ENCODE peak calls at places on chromosomes 12 and 14, in six cellular contexts. One of them, this sample, is unnamed.

GRCh38 chr14:63467440-63468072 is 75.6 kb downstream of the PPP2R5E start:
- DNase-seq in HepG2: no peak
- DNase-seq in H1: no peak
- DNase-seq in GM23338: no peak
- DNase-seq in GM12878: no peak
- DNase-seq in K562: no peak
- DNase-seq in this sample: no peak

GRCh38 chr12:53053223-53054111 is 3.6 kb downstream of the TNS2 start:
- DNase-seq in HepG2: peak; percentile 77
- DNase-seq in H1: peak; percentile 91
- DNase-seq in GM23338: peak; percentile 94
- DNase-seq in GM12878: no peak
- DNase-seq in K562: no peak
- DNase-seq in this sample: peak; percentile 91

GRCh38 chr12:14931791-14932560 is 6.4 kb downstream of the ERP27 start:
- DNase-seq in HepG2: no peak
- DNase-seq in H1: no peak
- DNase-seq in GM23338: no peak
- DNase-seq in GM12878: no peak
- DNase-seq in K562: no peak
- DNase-seq in this sample: no peak

GRCh38 chr12:79850610-79851299 is 84.1 kb downstream of the PPP1R12A start:
- DNase-seq in HepG2: no peak
- DNase-seq in H1: no peak
- DNase-seq in GM23338: no peak
- DNase-seq in GM12878: no peak
- DNase-seq in K562: no peak
- DNase-seq in this sample: no peak

GRCh38 chr12:56188786-56189335 is 422 bp downstream of the SMARCC2 start:
- DNase-seq in HepG2: no peak
- DNase-seq in H1: peak; percentile 73
- DNase-seq in GM23338: peak; percentile 79
- DNase-seq in GM12878: no peak
- DNase-seq in K562: peak; percentile 61
- DNase-seq in this sample: peak; percentile 74

GRCh38 chr12:106226884-106227640 is 20.8 kb downstream of the CKAP4 start:
- DNase-seq in HepG2: peak; percentile 55
- DNase-seq in H1: no peak
- DNase-seq in GM23338: peak; percentile 81
- DNase-seq in GM12878: no peak
- DNase-seq in K562: peak; percentile 68
- DNase-seq in this sample: no peak

GRCh38 chr12:12217018-12217359 is 49.9 kb downstream of the LRP6 start:
- DNase-seq in HepG2: no peak
- DNase-seq in H1: no peak
- DNase-seq in GM23338: no peak
- DNase-seq in GM12878: no peak
- DNase-seq in K562: no peak
- DNase-seq in this sample: no peak

GRCh38 chr12:88251798-88252197 is 109.7 kb downstream of the TMTC3 start:
- DNase-seq in HepG2: no peak
- DNase-seq in H1: no peak
- DNase-seq in GM23338: no peak
- DNase-seq in GM12878: no peak
- DNase-seq in K562: no peak
- DNase-seq in this sample: no peak

GRCh38 chr12:104599985-104600712 is 143.4 kb downstream of the CHST11 start:
- DNase-seq in HepG2: no peak
- DNase-seq in H1: no peak
- DNase-seq in GM23338: no peak
- DNase-seq in GM12878: peak; percentile 46
- DNase-seq in K562: peak; percentile 62
- DNase-seq in this sample: no peak

GRCh38 chr12:25859976-25860375 is 98.5 kb upstream of the RASSF8 start:
- DNase-seq in HepG2: no peak
- DNase-seq in H1: no peak
- DNase-seq in GM23338: no peak
- DNase-seq in GM12878: no peak
- DNase-seq in K562: no peak
- DNase-seq in this sample: no peak

GRCh38 chr14:45156067-45156466 is 20.3 kb downstream of the FANCM start:
- DNase-seq in HepG2: no peak
- DNase-seq in H1: no peak
- DNase-seq in GM23338: no peak
- DNase-seq in GM12878: no peak
- DNase-seq in K562: no peak
- DNase-seq in this sample: no peak

GRCh38 chr12:32921397-32921796 is 24.8 kb upstream of the PKP2 start:
- DNase-seq in HepG2: no peak
- DNase-seq in H1: no peak
- DNase-seq in GM23338: no peak
- DNase-seq in GM12878: no peak
- DNase-seq in K562: no peak
- DNase-seq in this sample: no peak

GRCh38 chr12:95974358-95974757 is 21.8 kb downstream of the HAL start:
- DNase-seq in HepG2: peak; percentile 86
- DNase-seq in H1: no peak
- DNase-seq in GM23338: no peak
- DNase-seq in GM12878: no peak
- DNase-seq in K562: no peak
- DNase-seq in this sample: no peak

GRCh38 chr14:96265387-96265786 is 9.4 kb downstream of the BDKRB1 start:
- DNase-seq in HepG2: no peak
- DNase-seq in H1: no peak
- DNase-seq in GM23338: no peak
- DNase-seq in GM12878: no peak
- DNase-seq in K562: no peak
- DNase-seq in this sample: no peak

GRCh38 chr12:54605138-54605970 is 16.9 kb upstream of the PPP1R1A start:
- DNase-seq in HepG2: no peak
- DNase-seq in H1: no peak
- DNase-seq in GM23338: no peak
- DNase-seq in GM12878: no peak
- DNase-seq in K562: no peak
- DNase-seq in this sample: no peak

GRCh38 chr12:5956987-5957386 is 11.9 kb upstream of the ANO2 start:
- DNase-seq in HepG2: no peak
- DNase-seq in H1: no peak
- DNase-seq in GM23338: no peak
- DNase-seq in GM12878: no peak
- DNase-seq in K562: no peak
- DNase-seq in this sample: no peak

GRCh38 chr12:54054442-54055332 is 1.1 kb downstream of the HOXC4 start:
- DNase-seq in HepG2: no peak
- DNase-seq in H1: no peak
- DNase-seq in GM23338: no peak
- DNase-seq in GM12878: no peak
- DNase-seq in K562: no peak
- DNase-seq in this sample: no peak

GRCh38 chr14:95480887-95481226 is 35.6 kb downstream of the SYNE3 start:
- DNase-seq in HepG2: no peak
- DNase-seq in H1: no peak
- DNase-seq in GM23338: peak; percentile 35
- DNase-seq in GM12878: no peak
- DNase-seq in K562: no peak
- DNase-seq in this sample: no peak

GRCh38 chr12:79975143-79975542 is 40.2 kb upstream of the PPP1R12A start:
- DNase-seq in HepG2: no peak
- DNase-seq in H1: no peak
- DNase-seq in GM23338: no peak
- DNase-seq in GM12878: no peak
- DNase-seq in K562: no peak
- DNase-seq in this sample: no peak

GRCh38 chr12:1205512-1206060 is 214.6 kb downstream of the ERC1 start:
- DNase-seq in HepG2: no peak
- DNase-seq in H1: no peak
- DNase-seq in GM23338: no peak
- DNase-seq in GM12878: no peak
- DNase-seq in K562: no peak
- DNase-seq in this sample: no peak

GRCh38 chr12:131711551-131712205 is 788 bp downstream of the SFSWAP start:
- DNase-seq in HepG2: no peak
- DNase-seq in H1: no peak
- DNase-seq in GM23338: peak; percentile 17
- DNase-seq in GM12878: no peak
- DNase-seq in K562: no peak
- DNase-seq in this sample: no peak

GRCh38 chr12:99596762-99597161 is 50.8 kb upstream of the GARIN6 start:
- DNase-seq in HepG2: no peak
- DNase-seq in H1: no peak
- DNase-seq in GM23338: no peak
- DNase-seq in GM12878: no peak
- DNase-seq in K562: no peak
- DNase-seq in this sample: no peak

GRCh38 chr12:99598785-99599184 is 48.8 kb upstream of the GARIN6 start:
- DNase-seq in HepG2: no peak
- DNase-seq in H1: no peak
- DNase-seq in GM23338: no peak
- DNase-seq in GM12878: no peak
- DNase-seq in K562: no peak
- DNase-seq in this sample: no peak

DNA sequence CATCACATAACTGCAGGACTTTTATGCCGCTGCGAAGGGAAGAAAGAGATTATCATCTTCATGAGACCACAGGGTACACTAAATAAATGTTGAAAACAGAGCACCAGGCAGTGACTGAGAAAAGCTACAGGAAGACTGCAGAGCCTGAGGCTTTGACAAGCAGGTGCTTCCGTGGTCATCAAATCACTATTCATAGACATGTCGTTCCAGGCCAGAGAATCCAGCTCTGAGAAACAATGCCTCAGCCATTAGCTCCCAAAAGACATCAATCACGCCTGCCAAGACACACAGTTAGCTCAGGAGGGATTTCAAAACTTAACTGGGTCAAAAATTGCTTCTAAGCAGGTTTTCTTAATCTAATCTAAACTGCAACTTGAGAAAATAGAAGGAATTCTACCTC is 47.2 kb upstream of the GARIN6 start:
- DNase-seq in HepG2: no peak
- DNase-seq in H1: no peak
- DNase-seq in GM23338: no peak
- DNase-seq in GM12878: peak; percentile 37
- DNase-seq in K562: no peak
- DNase-seq in this sample: no peak
- TF ChIP-seq CREB1 in HepG2: no peak
- TF ChIP-seq CREB1 in H1: no peak
- TF ChIP-seq CREB1 in GM23338: no peak
- TF ChIP-seq CREB1 in GM12878: no peak
- TF ChIP-seq CREB1 in K562: no peak
- TF ChIP-seq CREB1 in this sample: no peak

DNA sequence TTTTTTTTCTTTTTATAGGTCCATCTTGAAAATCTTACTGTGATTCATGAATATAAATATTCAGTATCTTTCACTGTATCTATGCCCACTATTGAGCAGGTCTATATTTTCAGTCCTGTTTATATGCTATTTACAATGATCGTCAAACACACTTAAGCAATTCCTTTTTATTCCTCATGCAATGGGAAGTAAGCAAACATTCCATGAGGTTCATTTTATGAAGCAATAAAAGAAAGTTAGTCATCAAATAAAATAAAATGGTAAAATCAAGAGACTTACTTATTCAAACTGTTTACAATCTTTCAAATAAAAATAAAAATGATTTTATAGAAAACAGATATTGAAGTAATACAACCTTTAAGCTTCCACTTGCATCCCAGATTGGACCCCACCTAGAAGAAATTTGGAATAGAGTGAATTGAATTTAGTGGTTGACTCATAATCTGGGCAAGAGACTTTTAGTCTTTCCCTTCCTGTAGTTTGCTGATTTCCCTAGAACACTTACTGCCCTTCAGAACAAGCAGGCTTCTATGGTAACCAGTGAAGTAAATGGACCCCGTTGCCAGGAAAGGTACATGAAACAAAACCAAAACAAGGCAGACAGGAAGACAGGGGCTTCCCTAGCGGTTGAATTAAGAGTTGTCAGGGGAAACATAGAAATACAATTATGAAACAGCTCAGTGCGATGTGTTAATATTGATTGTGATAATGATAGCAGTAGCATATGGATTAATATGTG is 241.0 kb upstream of the ATP2B1 start:
- DNase-seq in HepG2: peak; percentile 9
- DNase-seq in H1: no peak
- DNase-seq in GM23338: peak; percentile 34
- DNase-seq in GM12878: peak; percentile 83
- DNase-seq in K562: no peak
- DNase-seq in this sample: no peak
- TF ChIP-seq CREB1 in HepG2: no peak
- TF ChIP-seq CREB1 in H1: no peak
- TF ChIP-seq CREB1 in GM23338: no peak
- TF ChIP-seq CREB1 in GM12878: no peak
- TF ChIP-seq CREB1 in K562: no peak
- TF ChIP-seq CREB1 in this sample: no peak

GRCh38 chr12:2833327-2833726 is 1.5 kb downstream of the NRIP2 start:
- DNase-seq in HepG2: no peak
- DNase-seq in H1: no peak
- DNase-seq in GM23338: no peak
- DNase-seq in GM12878: no peak
- DNase-seq in K562: no peak
- DNase-seq in this sample: no peak
- TF ChIP-seq CREB1 in HepG2: no peak
- TF ChIP-seq CREB1 in H1: no peak
- TF ChIP-seq CREB1 in GM23338: no peak
- TF ChIP-seq CREB1 in GM12878: no peak
- TF ChIP-seq CREB1 in K562: no peak
- TF ChIP-seq CREB1 in this sample: no peak

GRCh38 chr12:114478891-114479290 is 72.9 kb upstream of the TBX5 start:
- DNase-seq in HepG2: no peak
- DNase-seq in H1: no peak
- DNase-seq in GM23338: peak; percentile 8
- DNase-seq in GM12878: no peak
- DNase-seq in K562: no peak
- DNase-seq in this sample: no peak

GRCh38 chr12:114476159-114476558 is 70.2 kb upstream of the TBX5 start:
- DNase-seq in HepG2: peak; percentile 40
- DNase-seq in H1: no peak
- DNase-seq in GM23338: peak; percentile 62
- DNase-seq in GM12878: no peak
- DNase-seq in K562: peak; percentile 19
- DNase-seq in this sample: no peak

GRCh38 chr12:114480309-114481199 is 74.6 kb upstream of the TBX5 start:
- DNase-seq in HepG2: no peak
- DNase-seq in H1: peak; percentile 52
- DNase-seq in GM23338: peak; percentile 43
- DNase-seq in GM12878: no peak
- DNase-seq in K562: no peak
- DNase-seq in this sample: peak; percentile 14

GRCh38 chr12:114481200-114481535 is 75.2 kb upstream of the TBX5 start:
- DNase-seq in HepG2: no peak
- DNase-seq in H1: no peak
- DNase-seq in GM23338: peak; percentile 21
- DNase-seq in GM12878: no peak
- DNase-seq in K562: no peak
- DNase-seq in this sample: peak; percentile 21

DNA sequence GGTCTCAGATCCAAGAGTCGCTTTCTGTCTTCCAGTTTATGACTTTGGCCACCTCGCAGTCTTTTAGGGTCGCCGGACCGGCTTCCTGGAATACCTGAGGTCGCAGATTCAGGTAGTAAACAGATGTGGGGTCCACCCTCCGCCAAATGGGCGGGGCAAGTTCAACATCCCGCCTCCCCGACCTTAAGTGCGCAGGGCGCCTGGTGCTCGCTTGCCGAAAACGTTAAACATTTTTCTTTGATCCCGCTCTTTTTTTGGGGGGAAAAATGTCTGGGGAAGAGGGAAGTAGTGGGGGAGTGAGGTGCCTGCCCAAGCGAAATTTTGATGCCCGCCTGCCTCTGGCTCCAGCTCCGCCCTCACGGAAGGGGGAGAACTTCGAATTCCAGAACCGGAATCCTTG is 73.9 kb upstream of the TBX5 start:
- DNase-seq in HepG2: no peak
- DNase-seq in H1: peak; percentile 73
- DNase-seq in GM23338: peak; percentile 82
- DNase-seq in GM12878: no peak
- DNase-seq in K562: no peak
- DNase-seq in this sample: peak; percentile 49
- TF ChIP-seq CREB1 in HepG2: no peak
- TF ChIP-seq CREB1 in H1: no peak
- TF ChIP-seq CREB1 in GM23338: no peak
- TF ChIP-seq CREB1 in GM12878: no peak
- TF ChIP-seq CREB1 in K562: no peak
- TF ChIP-seq CREB1 in this sample: no peak